ENCODE peak calls at places on chromosomes 5 and 9, in five cellular contexts. N is glutamatergic neuron, K is GM10248, Z is tibial artery, A is neural progenitor cell. W is an unnamed sample.

GRCh38 chr9:34550681-34551270 is 28.0 kb upstream of the ENHO start:
- DNase-seq in N (no peak), K (no peak), Z (peak; percentile 45), A (no peak), W (no peak)

GRCh38 chr9:89750117-89750551 is 145.3 kb downstream of the GADD45G start:
- DNase-seq in K (no peak), Z (no peak), N (peak; percentile 76), A (peak; percentile 80), W (no peak)

GRCh38 chr9:4221936-4222335 is 77.9 kb downstream of the GLIS3 start:
- DNase-seq in A (no peak), Z (no peak), K (no peak), N (no peak), W (no peak)

GRCh38 chr5:123351315-123351714 is 71.9 kb downstream of the CEP120 start:
- DNase-seq in N (no peak), A (no peak), Z (no peak), K (no peak), W (no peak)

GRCh38 chr5:141208478-141208877 is at the start of gene PCDHB12:
- DNase-seq in Z (no peak), A (peak; percentile 22), N (peak; percentile 37), K (no peak), W (no peak)

GRCh38 chr5:56128166-56128565 is 105.0 kb downstream of the ANKRD55 start:
- DNase-seq in Z (no peak), A (no peak), N (no peak), K (no peak), W (no peak)

GRCh38 chr9:89986190-89986589 is 381.4 kb downstream of the GADD45G start:
- DNase-seq in Z (no peak), N (no peak), K (no peak), A (no peak), W (no peak)

GRCh38 chr5:98341038-98341710 is 432.3 kb upstream of the RGMB start:
- DNase-seq in Z (no peak), N (no peak), A (no peak), K (no peak), W (no peak)

GRCh38 chr5:6404129-6404528 is 25.8 kb upstream of the MED10 start:
- DNase-seq in K (peak; percentile 33), N (no peak), Z (no peak), A (no peak), W (no peak)

GRCh38 chr5:6714221-6715041 is 1.2 kb downstream of the TENT4A start:
- DNase-seq in A (peak; percentile 70), Z (peak; percentile 72), N (peak; percentile 58), K (no peak), W (no peak)

GRCh38 chr9:93133641-93134017 is 422 bp downstream of the NINJ1 start:
- DNase-seq in N (peak; percentile 71), A (peak; percentile 83), K (peak; percentile 84), Z (peak; percentile 93), W (peak; percentile 90)

GRCh38 chr5:64693636-64694035 is 3.3 kb downstream of the SHISAL2B start:
- DNase-seq in N (no peak), K (no peak), Z (no peak), A (no peak), W (no peak)

GRCh38 chr5:156219483-156219882 is 107.5 kb upstream of the SGCD start:
- DNase-seq in Z (no peak), A (no peak), K (no peak), N (no peak), W (no peak)

GRCh38 chr5:164266571-164266970 is 761.2 kb downstream of the MAT2B start:
- DNase-seq in Z (no peak), N (no peak), A (no peak), K (no peak), W (no peak)

GRCh38 chr9:91422832-91423711 is 560 bp downstream of the NFIL3 start:
- DNase-seq in Z (peak; percentile 93), N (peak; percentile 70), A (peak; percentile 84), K (peak; percentile 58), W (no peak)

GRCh38 chr9:91937727-91938126 is 12.3 kb downstream of the ROR2 start:
- DNase-seq in N (no peak), Z (no peak), A (no peak), K (no peak), W (no peak)

GRCh38 chr5:147935032-147935431 is 28.7 kb upstream of the C5orf46 start:
- DNase-seq in Z (no peak), K (no peak), N (no peak), A (peak; percentile 36), W (no peak)

GRCh38 chr9:110143969-110144545 is 63.9 kb downstream of the C9orf152 start:
- DNase-seq in Z (no peak), N (no peak), A (no peak), K (no peak), W (no peak)

GRCh38 chr9:119968837-119969707 is 599.8 kb upstream of the BRINP1 start:
- DNase-seq in Z (peak; percentile 87), K (peak; percentile 75), A (peak; percentile 88), N (peak; percentile 91), W (peak; percentile 50)

GRCh38 chr9:133737774-133738038 is 446 bp downstream of the SARDH start:
- DNase-seq in Z (no peak), A (no peak), K (no peak), N (no peak), W (no peak)

GRCh38 chr9:121972501-121972981 is 120.6 kb downstream of the TTLL11 start:
- DNase-seq in N (no peak), K (no peak), Z (no peak), A (no peak), W (no peak)

GRCh38 chr9:16530669-16531461 is 339.6 kb downstream of the BNC2 start:
- DNase-seq in A (no peak), K (no peak), N (no peak), Z (no peak), W (no peak)

GRCh38 chr5:83721878-83722779 is 1.5 kb upstream of the HAPLN1 start:
- DNase-seq in N (peak; percentile 86), Z (peak; percentile 84), A (peak; percentile 92), K (peak; percentile 53), W (no peak)

GRCh38 chr9:132826131-132826530 is 52.0 kb downstream of the AK8 start:
- DNase-seq in A (no peak), N (no peak), Z (peak; percentile 27), K (no peak), W (no peak)

GRCh38 chr5:155954739-155955445 is 372.1 kb upstream of the SGCD start:
- DNase-seq in N (no peak), Z (no peak), K (no peak), A (peak; percentile 36), W (no peak)

GRCh38 chr5:132342291-132343180 is 27.0 kb upstream of the SLC22A5 start:
- DNase-seq in Z (no peak), A (no peak), K (no peak), N (no peak), W (no peak)
- TF ChIP-seq CTCF in Z (no peak), A (no peak), K (no peak), N (no peak), W (no peak)

DNA sequence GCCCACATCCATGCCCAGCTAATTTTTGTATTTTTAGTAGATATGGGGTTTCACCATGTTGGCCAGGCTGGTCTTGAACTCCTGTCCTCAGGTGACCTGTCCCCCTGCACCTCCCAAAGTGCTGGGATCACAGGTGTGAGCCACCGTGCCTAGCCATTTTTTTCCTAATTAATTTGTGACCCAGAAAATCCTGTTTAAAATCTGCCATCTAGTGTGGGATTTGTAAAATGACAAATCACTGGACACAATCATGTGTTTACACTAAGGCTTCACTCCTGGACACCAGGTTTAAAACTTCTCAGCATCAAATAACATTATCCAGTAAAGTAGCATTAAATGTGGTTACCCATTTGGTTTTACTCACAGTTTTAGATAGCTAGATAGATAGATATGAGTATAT is 18.6 kb upstream of the KDM4C start:
- DNase-seq in K (no peak), A (no peak), N (no peak), Z (peak; percentile 24), W (no peak)
- TF ChIP-seq CTCF in K (peak; percentile 18), A (peak; percentile 28), N (peak; percentile 38), Z (no peak), W (peak; percentile 49)

GRCh38 chr9:131111186-131111853 is 14.1 kb upstream of the NUP214 start:
- DNase-seq in N (no peak), A (peak; percentile 51), K (no peak), Z (peak; percentile 55), W (peak; percentile 17)
- TF ChIP-seq CTCF in N (no peak), A (no peak), K (no peak), Z (no peak), W (no peak)

GRCh38 chr5:68476854-68477253 is 261.3 kb downstream of the PIK3R1 start:
- DNase-seq in K (no peak), N (no peak), A (no peak), Z (no peak), W (no peak)
- TF ChIP-seq CTCF in K (no peak), N (peak; percentile 6), A (peak; percentile 17), Z (no peak), W (no peak)

DNA sequence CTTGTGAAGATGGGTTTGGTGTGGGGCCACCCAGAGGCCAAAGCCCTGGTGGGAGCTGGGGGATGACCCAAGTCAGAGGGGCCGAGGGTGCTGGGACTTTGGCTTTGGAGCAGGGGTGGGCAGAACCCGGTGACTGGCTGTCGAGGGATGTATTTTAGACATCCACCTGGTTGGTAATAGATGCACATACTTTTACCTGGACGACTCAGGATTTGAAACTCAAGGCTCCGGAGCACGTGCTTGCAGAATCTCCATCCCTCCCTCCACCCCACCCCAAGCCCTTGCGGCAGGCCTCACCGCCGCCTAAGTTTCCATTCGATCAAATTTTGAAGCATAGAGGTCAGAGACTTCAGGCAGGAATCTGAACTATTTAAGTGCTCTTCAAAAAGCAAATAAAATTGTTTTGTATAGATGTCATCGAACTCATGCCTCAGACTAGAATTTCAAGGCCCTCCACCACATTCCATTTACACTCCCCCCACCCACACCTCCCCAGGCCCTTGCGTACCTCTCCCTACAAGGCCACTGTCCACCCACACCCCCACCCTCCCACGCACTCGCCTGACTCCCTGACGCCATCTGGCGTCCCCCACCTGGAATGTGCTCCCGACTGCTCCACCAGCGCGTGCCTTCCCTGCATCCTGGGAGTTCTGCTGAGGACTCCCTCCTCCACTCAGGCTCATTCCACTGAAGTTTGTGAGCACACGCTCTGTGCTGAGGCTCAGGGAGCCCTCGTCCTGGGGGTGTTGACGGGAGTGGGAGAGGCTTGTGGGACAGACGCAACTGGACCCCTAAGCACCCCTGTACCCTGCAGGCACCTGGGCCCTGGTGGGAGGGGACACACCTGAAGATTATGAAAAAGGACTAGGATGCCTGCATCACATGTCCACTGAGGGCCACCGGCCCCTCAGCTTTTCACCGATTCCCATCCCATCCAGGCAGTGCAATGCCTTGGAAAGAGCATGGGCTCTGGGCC is 56.4 kb upstream of the RPL26L1 start:
- DNase-seq in K (no peak), A (peak; percentile 61), N (peak; percentile 61), Z (peak; percentile 93), W (no peak)
- TF ChIP-seq CTCF in K (no peak), A (peak; percentile 58), N (no peak), Z (peak; percentile 32), W (no peak)

W was measured in CD14-positive monocyte.